ENCODE peak calls at places on chromosomes 12 and 14, in six cellular contexts. R, D, K, E, H and P are unnamed samples.

GRCh38 chr12:115253049-115253448 is 569.1 kb upstream of the TBX3 start:
- DNase-seq in H (no peak), R (no peak), D (no peak), K (no peak), E (no peak), P (no peak)

GRCh38 chr12:12788675-12789368 is 3.4 kb downstream of the APOLD1 start:
- DNase-seq in D (peak; percentile 56), H (no peak), K (peak; percentile 74), R (peak; percentile 49), E (peak; percentile 66), P (peak; percentile 78)

GRCh38 chr14:53956427-53957201 is at the start of gene BMP4:
- DNase-seq in K (peak; percentile 82), R (peak; percentile 42), H (no peak), E (peak; percentile 44), D (peak; percentile 92), P (no peak)

GRCh38 chr14:84493779-84494178 is 1036.2 kb upstream of the FLRT2 start:
- DNase-seq in D (no peak), R (no peak), E (no peak), K (no peak), H (no peak), P (no peak)

GRCh38 chr14:64113279-64113678 is 180.9 kb downstream of the ESR2 start:
- DNase-seq in H (no peak), R (no peak), K (no peak), D (no peak), E (no peak), P (no peak)

GRCh38 chr14:90656986-90657385 is 159.2 kb downstream of the TTC7B start:
- DNase-seq in H (no peak), D (no peak), R (no peak), E (no peak), K (no peak), P (no peak)

GRCh38 chr12:27221625-27222387 is 22.3 kb upstream of the STK38L start:
- DNase-seq in D (no peak), H (peak; percentile 88), R (no peak), E (no peak), K (no peak), P (no peak)

GRCh38 chr12:93234641-93235040 is 143.1 kb upstream of the NUDT4 start:
- DNase-seq in R (no peak), D (no peak), E (no peak), K (no peak), H (no peak), P (no peak)

GRCh38 chr12:131882804-131883520 is 11.5 kb upstream of the ULK1 start:
- DNase-seq in R (peak; percentile 22), E (no peak), D (no peak), H (no peak), K (no peak), P (peak; percentile 61)

GRCh38 chr14:23321572-23322547 is 603 bp downstream of the PABPN1 start:
- DNase-seq in R (peak; percentile 78), E (peak; percentile 74), H (no peak), K (peak; percentile 71), D (peak; percentile 63), P (no peak)

GRCh38 chr14:75803768-75804167 is 142.7 kb downstream of the TTLL5 start:
- DNase-seq in H (no peak), K (no peak), R (no peak), D (no peak), E (no peak), P (no peak)

GRCh38 chr12:119693006-119693405 is 25.1 kb downstream of the PRKAB1 start:
- DNase-seq in R (no peak), E (peak; percentile 58), H (no peak), D (no peak), K (no peak), P (no peak)

GRCh38 chr14:89607453-89607852 is 190.4 kb upstream of the FOXN3 start:
- DNase-seq in H (no peak), E (no peak), R (no peak), D (no peak), K (no peak), P (no peak)

GRCh38 chr12:100651108-100651507 is 77.6 kb downstream of the GAS2L3 start:
- DNase-seq in R (no peak), E (no peak), D (no peak), K (no peak), H (no peak), P (no peak)

GRCh38 chr14:83702619-83703018 is 1827.3 kb upstream of the FLRT2 start:
- DNase-seq in K (no peak), D (no peak), E (no peak), H (no peak), R (no peak), P (no peak)

GRCh38 chr12:52389313-52390207 is 4.1 kb upstream of the KRT84 start:
- DNase-seq in K (no peak), H (no peak), R (no peak), D (no peak), E (no peak), P (no peak)

GRCh38 chr12:118980407-118981014 is 830 bp upstream of the SRRM4 start:
- DNase-seq in H (no peak), K (no peak), R (no peak), D (peak; percentile 75), E (peak; percentile 70), P (no peak)

GRCh38 chr12:87806310-87806709 is 222.9 kb downstream of the C12orf50 start:
- DNase-seq in E (no peak), D (no peak), K (no peak), H (no peak), R (no peak), P (no peak)

GRCh38 chr12:125203145-125203765 is 138.0 kb downstream of the AACS start:
- DNase-seq in R (peak; percentile 29), K (peak; percentile 9), H (no peak), D (no peak), E (no peak), P (no peak)

GRCh38 chr12:88698471-88698870 is 118.2 kb upstream of the KITLG start:
- DNase-seq in D (no peak), R (no peak), H (no peak), E (peak; percentile 9), K (no peak), P (no peak)

GRCh38 chr14:36996133-36996856 is 176.1 kb downstream of the SLC25A21 start:
- DNase-seq in R (peak; percentile 11), D (no peak), E (no peak), K (no peak), H (no peak), P (no peak)

GRCh38 chr12:11553871-11554533 is 95.5 kb upstream of the ETV6 start:
- DNase-seq in D (no peak), E (peak; percentile 76), R (peak; percentile 34), H (peak; percentile 88), K (peak; percentile 34), P (peak; percentile 38)

GRCh38 chr12:116916714-116917114 is 6.0 kb downstream of the FBXW8 start:
- DNase-seq in K (peak; percentile 95), E (no peak), D (no peak), H (peak; percentile 51), R (peak; percentile 66), P (peak; percentile 51)

GRCh38 chr12:111022386-111022785 is 102.0 kb upstream of the MYL2 start:
- DNase-seq in D (no peak), K (no peak), R (no peak), H (no peak), E (no peak), P (no peak)

GRCh38 chr12:111025301-111025700 is 104.9 kb upstream of the MYL2 start:
- DNase-seq in K (no peak), R (no peak), D (no peak), H (no peak), E (no peak), P (no peak)

GRCh38 chr12:111027431-111027830 is 107.1 kb upstream of the MYL2 start:
- DNase-seq in H (no peak), K (no peak), E (no peak), D (no peak), R (no peak), P (no peak)

GRCh38 chr12:111025792-111026430 is 105.5 kb upstream of the MYL2 start:
- DNase-seq in E (no peak), D (no peak), H (no peak), R (no peak), K (no peak), P (no peak)

GRCh38 chr12:111024205-111024794 is 103.9 kb upstream of the MYL2 start:
- DNase-seq in R (peak; percentile 80), K (peak; percentile 44), E (peak; percentile 83), D (peak; percentile 90), H (peak; percentile 4), P (peak; percentile 53)
- TF ChIP-seq POLR2AphosphoS5 in R (no peak), K (no peak), E (no peak), D (no peak), H (no peak), P (no peak)

DNA sequence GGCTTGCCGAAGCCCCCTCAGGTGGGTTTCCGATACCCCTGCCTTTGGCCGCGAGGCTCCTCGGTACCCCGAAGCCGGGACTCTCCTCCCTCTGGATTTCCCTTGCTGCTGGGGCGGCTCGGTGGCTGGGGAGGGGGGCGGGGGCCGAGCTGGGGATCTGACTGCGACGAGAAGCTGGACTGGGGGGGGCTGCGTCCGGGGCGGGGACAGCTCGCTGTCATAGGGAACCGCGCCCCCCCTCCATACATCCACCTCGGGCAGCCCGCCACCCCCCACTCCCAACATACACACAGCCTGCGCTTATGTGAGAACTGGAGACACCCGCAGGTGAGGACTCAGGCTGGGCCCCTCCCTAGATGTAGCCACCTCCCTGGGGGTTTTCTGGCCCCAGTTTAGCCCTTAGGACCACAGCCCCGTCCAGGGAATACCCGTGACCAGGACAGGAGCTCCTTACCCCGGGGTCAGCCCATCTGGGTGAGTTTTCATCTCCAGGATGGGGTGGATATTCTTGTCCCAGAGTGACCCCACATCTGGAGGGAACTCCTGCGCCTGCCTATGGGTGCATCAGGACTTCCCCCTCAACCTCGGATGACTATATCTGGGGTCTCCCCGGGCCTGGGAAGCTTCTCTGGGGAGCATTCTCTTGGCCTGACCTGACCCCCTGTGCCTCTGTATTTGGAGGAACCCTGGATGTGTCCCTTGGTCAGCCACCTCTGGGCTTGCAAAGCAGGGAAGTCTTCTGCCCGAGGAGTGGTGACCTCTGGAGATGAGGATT is 687 bp downstream of the ASIC1 start:
- DNase-seq in H (no peak), D (peak; percentile 46), R (peak; percentile 61), E (no peak), K (no peak), P (no peak)
- TF ChIP-seq GABPA in H (no peak), D (no peak), R (no peak), E (no peak), K (no peak), P (no peak)

GRCh38 chr12:3097186-3097804 is 20.1 kb downstream of the TSPAN9 start:
- DNase-seq in K (peak; percentile 69), R (peak; percentile 70), D (no peak), E (peak; percentile 86), H (no peak), P (no peak)
- TF ChIP-seq POLR2AphosphoS5 in K (no peak), R (no peak), D (no peak), E (no peak), H (no peak), P (no peak)

GRCh38 chr14:102087762-102088011 is 843 bp upstream of the HSP90AA1 start:
- DNase-seq in H (no peak), D (no peak), E (no peak), K (no peak), R (no peak), P (no peak)

GRCh38 chr14:102086972-102087761 is at the start of gene HSP90AA1:
- DNase-seq in R (peak; percentile 88), D (peak; percentile 96), H (peak; percentile 60), E (peak; percentile 99), K (peak; percentile 83), P (peak; percentile 89)

GRCh38 chr14:102088012-102088792 is 1.4 kb upstream of the HSP90AA1 start:
- DNase-seq in E (no peak), R (peak; percentile 53), K (no peak), H (peak; percentile 21), D (peak; percentile 77), P (peak; percentile 72)

GRCh38 chr14:102090713-102091112 is 3.9 kb upstream of the HSP90AA1 start:
- DNase-seq in E (no peak), K (no peak), H (no peak), R (no peak), D (no peak), P (no peak)

GRCh38 chr14:102089621-102090343 is 2.9 kb upstream of the HSP90AA1 start:
- DNase-seq in D (no peak), K (no peak), E (no peak), H (no peak), R (no peak), P (peak; percentile 7)
- TF ChIP-seq GABPA in D (no peak), K (no peak), E (no peak), H (no peak), R (no peak), P (no peak)